ENCODE peak calls at places on chromosomes 2 and 18, in four cellular contexts. One of them, this sample, is unnamed.
A peak's percentile ranks its signal among the peaks of the same experiment; 100 is the strongest.

GRCh38 chr2:173997269-173997668 is 32.1 kb upstream of the SP3 start:
- DNase-seq in K562: no peak
- DNase-seq in HepG2: no peak
- DNase-seq in H1: no peak
- DNase-seq in this sample: no peak

GRCh38 chr2:222311321-222311977 is 12.7 kb upstream of the PAX3 start:
- DNase-seq in K562: no peak
- DNase-seq in HepG2: no peak
- DNase-seq in H1: no peak
- DNase-seq in this sample: no peak

GRCh38 chr2:36376319-36376765 is 20.8 kb downstream of the CRIM1 start:
- DNase-seq in K562: peak; percentile 10
- DNase-seq in H1: no peak
- DNase-seq in HepG2: peak; percentile 93
- DNase-seq in this sample: no peak

GRCh38 chr2:9286553-9287399 is 80.2 kb downstream of the ASAP2 start:
- DNase-seq in HepG2: no peak
- DNase-seq in H1: no peak
- DNase-seq in K562: no peak
- DNase-seq in this sample: no peak

GRCh38 chr2:232890896-232891601 is 21.0 kb downstream of the SNORC start:
- DNase-seq in K562: peak; percentile 47
- DNase-seq in H1: no peak
- DNase-seq in HepG2: no peak
- DNase-seq in this sample: peak; percentile 77

GRCh38 chr2:120914839-120915521 is 179.3 kb downstream of the GLI2 start:
- DNase-seq in K562: peak; percentile 60
- DNase-seq in HepG2: peak; percentile 61
- DNase-seq in H1: no peak
- DNase-seq in this sample: no peak

GRCh38 chr2:17036343-17036742 is 370.7 kb upstream of the CYRIA start:
- DNase-seq in K562: no peak
- DNase-seq in HepG2: no peak
- DNase-seq in H1: no peak
- DNase-seq in this sample: no peak

GRCh38 chr18:45169610-45170009 is 445.7 kb upstream of the SLC14A2 start:
- DNase-seq in HepG2: no peak
- DNase-seq in K562: no peak
- DNase-seq in H1: no peak
- DNase-seq in this sample: no peak

GRCh38 chr2:123513351-123513750 is 511.7 kb upstream of the CNTNAP5 start:
- DNase-seq in H1: no peak
- DNase-seq in HepG2: no peak
- DNase-seq in K562: no peak
- DNase-seq in this sample: no peak

GRCh38 chr2:24839729-24840128 is 46.5 kb downstream of the CENPO start:
- DNase-seq in K562: no peak
- DNase-seq in HepG2: no peak
- DNase-seq in H1: no peak
- DNase-seq in this sample: no peak

GRCh38 chr18:38751897-38752296 is 1186.3 kb upstream of the CELF4 start:
- DNase-seq in HepG2: no peak
- DNase-seq in H1: no peak
- DNase-seq in K562: no peak
- DNase-seq in this sample: no peak
- TF ChIP-seq ATF2 in HepG2: no peak
- TF ChIP-seq ATF2 in H1: no peak
- TF ChIP-seq ATF2 in K562: no peak
- TF ChIP-seq ATF2 in this sample: no peak

GRCh38 chr2:202184557-202184956 is 53.8 kb downstream of the SUMO1 start:
- DNase-seq in HepG2: no peak
- DNase-seq in H1: no peak
- DNase-seq in K562: no peak
- DNase-seq in this sample: no peak

GRCh38 chr2:202185156-202185555 is 53.2 kb downstream of the SUMO1 start:
- DNase-seq in K562: no peak
- DNase-seq in H1: no peak
- DNase-seq in HepG2: no peak
- DNase-seq in this sample: no peak

GRCh38 chr2:202186641-202187202 is 51.7 kb downstream of the SUMO1 start:
- DNase-seq in K562: no peak
- DNase-seq in HepG2: no peak
- DNase-seq in H1: no peak
- DNase-seq in this sample: no peak

GRCh38 chr2:202185816-202186221 is 52.6 kb downstream of the SUMO1 start:
- DNase-seq in H1: no peak
- DNase-seq in K562: no peak
- DNase-seq in HepG2: peak; percentile 15
- DNase-seq in this sample: no peak

GRCh38 chr2:202187570-202187969 is 50.8 kb downstream of the SUMO1 start:
- DNase-seq in K562: no peak
- DNase-seq in HepG2: peak; percentile 66
- DNase-seq in H1: no peak
- DNase-seq in this sample: no peak
- TF ChIP-seq JUN in K562: no peak
- TF ChIP-seq JUN in HepG2: no peak
- TF ChIP-seq JUN in H1: no peak
- TF ChIP-seq JUN in this sample: no peak

DNA sequence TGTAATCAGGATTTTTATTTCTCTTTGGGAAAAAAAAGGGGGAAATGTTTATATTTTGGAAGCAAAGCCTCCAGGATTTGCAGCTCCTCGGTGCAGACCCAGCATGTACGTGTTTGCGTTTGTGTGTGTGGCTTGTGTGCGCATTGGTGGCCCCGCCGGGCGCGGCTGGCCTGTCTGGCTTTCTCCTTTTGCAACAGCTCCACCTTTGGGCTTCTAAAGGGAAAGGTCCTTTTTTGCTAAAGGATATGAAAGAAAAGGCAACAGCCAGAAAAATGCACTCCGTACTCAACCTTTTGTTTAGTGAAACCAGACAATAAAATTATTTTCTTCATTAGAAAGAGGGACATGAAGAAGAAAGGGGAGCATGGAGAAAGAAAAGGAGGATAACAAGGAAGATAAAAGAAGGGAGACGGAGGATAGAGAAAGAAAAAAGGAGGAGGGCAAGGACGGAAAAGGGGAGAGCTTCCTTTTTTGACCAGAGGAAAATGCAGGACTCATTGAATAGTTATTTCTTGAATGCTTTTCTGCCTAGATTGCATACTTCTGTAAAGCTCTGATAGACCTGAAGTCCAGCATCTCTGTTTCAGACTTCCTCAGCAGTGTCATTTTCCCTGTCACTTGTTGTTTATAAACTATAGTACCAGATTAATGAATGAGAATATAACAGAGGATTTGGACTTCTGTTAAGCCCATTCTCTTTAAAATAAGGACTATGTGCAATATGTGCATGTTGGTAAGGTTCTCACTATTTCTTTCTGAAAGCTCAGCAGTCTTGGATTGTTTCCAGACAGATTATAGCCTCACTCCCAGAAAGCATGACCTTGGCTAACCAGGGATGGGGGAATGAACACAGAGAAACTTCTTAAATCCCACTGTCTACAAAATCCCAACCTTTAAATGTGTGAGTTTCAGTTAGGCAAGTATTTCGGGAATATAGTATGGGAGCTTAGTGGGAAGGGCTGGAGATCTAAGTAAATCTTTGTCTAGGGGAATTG is 563.1 kb upstream of the PIK3C3 start:
- DNase-seq in K562: no peak
- DNase-seq in H1: peak; percentile 49
- DNase-seq in HepG2: peak; percentile 47
- DNase-seq in this sample: peak; percentile 72
- TF ChIP-seq ATF2 in K562: no peak
- TF ChIP-seq ATF2 in H1: no peak
- TF ChIP-seq ATF2 in HepG2: no peak
- TF ChIP-seq ATF2 in this sample: no peak

GRCh38 chr2:189487283-189488280 is 46.3 kb downstream of the WDR75 start:
- DNase-seq in K562: no peak
- DNase-seq in H1: no peak
- DNase-seq in HepG2: no peak
- DNase-seq in this sample: no peak
- TF ChIP-seq JUN in K562: no peak
- TF ChIP-seq JUN in H1: no peak
- TF ChIP-seq JUN in HepG2: no peak
- TF ChIP-seq JUN in this sample: no peak

GRCh38 chr2:216404010-216404618 is 8.2 kb upstream of the SMARCAL1 start:
- DNase-seq in K562: peak; percentile 37
- DNase-seq in H1: no peak
- DNase-seq in HepG2: peak; percentile 54
- DNase-seq in this sample: peak; percentile 56
- TF ChIP-seq ATF2 in K562: no peak
- TF ChIP-seq ATF2 in H1: no peak
- TF ChIP-seq ATF2 in HepG2: no peak
- TF ChIP-seq ATF2 in this sample: no peak

DNA sequence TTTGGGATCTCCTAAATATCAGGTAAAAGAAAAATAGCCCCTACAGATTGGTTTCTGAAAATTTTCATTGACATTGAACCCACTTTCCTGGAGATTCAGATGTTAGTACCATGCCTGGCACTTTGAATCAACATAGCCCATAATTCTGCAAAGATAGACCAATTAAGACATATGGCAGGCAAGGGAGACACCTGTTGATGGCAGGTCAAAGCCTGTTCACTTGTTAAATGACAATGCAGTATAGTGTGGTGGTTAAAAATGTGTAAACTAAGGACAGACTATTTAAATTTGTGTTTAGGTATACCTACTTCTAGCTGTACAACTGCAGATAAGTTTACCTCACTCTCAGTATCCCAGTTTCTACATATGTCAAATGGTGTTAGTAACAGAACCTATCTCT is 178.1 kb upstream of the MMADHC start:
- DNase-seq in K562: no peak
- DNase-seq in HepG2: no peak
- DNase-seq in H1: no peak
- DNase-seq in this sample: no peak
- TF ChIP-seq JUN in K562: no peak
- TF ChIP-seq JUN in HepG2: no peak
- TF ChIP-seq JUN in H1: no peak
- TF ChIP-seq JUN in this sample: no peak

GRCh38 chr18:79495591-79496071 is 99.9 kb downstream of the NFATC1 start:
- DNase-seq in H1: no peak
- DNase-seq in K562: no peak
- DNase-seq in HepG2: no peak
- DNase-seq in this sample: no peak
- TF ChIP-seq ATF2 in H1: no peak
- TF ChIP-seq ATF2 in K562: no peak
- TF ChIP-seq ATF2 in HepG2: no peak
- TF ChIP-seq ATF2 in this sample: no peak

GRCh38 chr2:30026091-30027055 is 105.0 kb upstream of the ALK start:
- DNase-seq in H1: no peak
- DNase-seq in HepG2: peak; percentile 13
- DNase-seq in K562: peak; percentile 67
- DNase-seq in this sample: peak; percentile 73

GRCh38 chr2:30024281-30024680 is 102.9 kb upstream of the ALK start:
- DNase-seq in K562: no peak
- DNase-seq in H1: no peak
- DNase-seq in HepG2: no peak
- DNase-seq in this sample: no peak

DNA sequence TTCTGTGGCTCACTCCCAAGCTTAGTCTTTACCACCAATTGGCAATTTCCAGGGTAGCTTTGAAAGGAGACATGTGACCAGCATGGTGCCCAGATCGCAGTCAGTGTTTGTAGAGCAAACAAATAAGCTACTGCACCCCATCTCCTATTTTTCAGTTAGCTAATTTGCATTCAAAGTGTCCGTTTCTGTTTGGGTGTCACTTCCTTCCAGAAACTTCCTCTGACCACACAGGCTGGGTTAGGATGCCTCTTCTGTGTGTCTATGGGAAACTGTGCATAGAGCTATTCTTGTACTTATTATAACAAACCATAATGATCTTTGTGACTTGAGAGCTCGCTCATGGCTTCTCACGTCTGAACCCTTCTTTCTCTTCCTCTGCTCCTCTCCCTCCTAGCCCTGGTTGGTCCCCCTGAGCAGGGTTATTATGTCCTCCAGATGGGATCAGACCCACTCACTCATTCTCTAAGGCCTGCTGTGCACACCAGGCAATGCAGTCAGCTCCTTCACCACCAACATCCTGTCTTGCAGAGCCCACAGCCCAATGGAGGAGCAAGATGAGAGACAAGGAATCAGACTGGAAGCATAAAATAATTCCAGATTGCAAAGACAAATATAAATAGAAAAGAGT is 101.2 kb upstream of the ALK start:
- DNase-seq in HepG2: no peak
- DNase-seq in K562: no peak
- DNase-seq in H1: no peak
- DNase-seq in this sample: no peak
- TF ChIP-seq JUN in HepG2: no peak
- TF ChIP-seq JUN in K562: no peak
- TF ChIP-seq JUN in H1: no peak
- TF ChIP-seq JUN in this sample: no peak

GRCh38 chr2:10883880-10884529 is 27.7 kb upstream of the KCNF1 start:
- DNase-seq in H1: no peak
- DNase-seq in HepG2: no peak
- DNase-seq in K562: no peak
- DNase-seq in this sample: no peak

GRCh38 chr2:10885479-10885863 is 26.3 kb upstream of the KCNF1 start:
- DNase-seq in K562: no peak
- DNase-seq in HepG2: no peak
- DNase-seq in H1: no peak
- DNase-seq in this sample: no peak

GRCh38 chr2:10882568-10882967 is 29.2 kb upstream of the KCNF1 start:
- DNase-seq in H1: no peak
- DNase-seq in HepG2: no peak
- DNase-seq in K562: no peak
- DNase-seq in this sample: no peak

GRCh38 chr2:10883066-10883465 is 28.7 kb upstream of the KCNF1 start:
- DNase-seq in H1: no peak
- DNase-seq in K562: no peak
- DNase-seq in HepG2: no peak
- DNase-seq in this sample: no peak

DNA sequence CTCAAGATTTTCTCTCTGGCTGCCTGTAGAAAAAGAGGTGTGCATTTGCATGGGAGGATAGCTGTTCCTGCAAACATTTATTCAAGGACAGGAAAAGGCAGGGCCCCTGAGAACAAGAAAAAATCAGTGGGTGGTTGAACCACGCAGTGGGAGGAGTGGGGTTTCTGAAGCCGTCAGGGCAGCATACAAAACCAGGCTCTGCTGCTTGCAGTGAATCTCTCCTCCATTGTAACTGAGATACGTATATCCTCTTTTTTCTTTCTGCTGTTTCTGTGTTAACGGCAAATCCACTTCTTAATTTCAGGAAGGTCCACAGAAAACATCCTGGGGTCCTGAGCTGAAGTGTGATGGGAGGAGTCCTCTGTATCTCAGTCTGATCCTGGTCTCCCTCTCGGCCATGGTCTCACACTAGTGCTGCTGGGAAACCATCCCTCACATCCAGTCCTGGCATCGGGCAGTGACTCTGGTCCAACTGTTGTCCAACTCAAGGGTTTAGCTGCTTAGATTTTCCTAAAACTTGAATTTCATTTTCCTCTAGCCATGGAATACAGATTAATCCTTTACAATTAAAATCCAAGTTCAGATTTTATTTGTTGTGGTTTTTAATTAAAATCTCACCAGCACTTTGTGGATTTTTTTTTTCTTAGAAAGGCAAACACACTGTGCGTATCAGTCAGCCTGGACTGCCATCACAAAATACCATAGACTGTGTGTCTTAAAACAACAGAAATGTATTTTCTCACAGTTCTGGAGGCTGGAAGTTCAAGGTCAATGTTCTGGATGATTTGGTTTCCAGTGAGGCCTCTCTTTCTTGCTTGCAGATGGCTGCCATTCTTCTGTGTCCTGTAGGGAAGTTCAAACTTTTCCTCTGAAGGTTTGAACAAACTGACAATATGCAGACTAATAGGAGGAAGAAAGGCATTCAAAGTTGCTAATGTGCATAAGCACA is 26.9 kb upstream of the KCNF1 start:
- DNase-seq in K562: no peak
- DNase-seq in H1: no peak
- DNase-seq in HepG2: peak; percentile 25
- DNase-seq in this sample: no peak
- TF ChIP-seq ATF2 in K562: no peak
- TF ChIP-seq ATF2 in H1: no peak
- TF ChIP-seq ATF2 in HepG2: no peak
- TF ChIP-seq ATF2 in this sample: no peak

This sample was measured in WTC11.